ENCODE peak calls at places on chromosomes 6 and 20, in four cellular contexts. F is fibroblast of pulmonary artery, K is NCI-H1105, P is frontal cortex. S is an unnamed sample.

GRCh38 chr20:14445310-14445709 is 107.9 kb upstream of the FLRT3 start:
- DNase-seq in F (peak), K (no peak), P (no peak), S (no peak)

GRCh38 chr6:21075986-21076385 is 517.6 kb upstream of the SOX4 start:
- DNase-seq in F (no peak), K (no peak), P (no peak), S (no peak)

GRCh38 chr6:26223677-26224546 is 136.7 kb downstream of the HFE start:
- DNase-seq in F (peak), K (peak), P (no peak), S (peak)

GRCh38 chr6:56604186-56604585 is 38.5 kb downstream of the DST start:
- DNase-seq in F (no peak), K (no peak), P (no peak), S (no peak)

GRCh38 chr6:43283905-43284304 is 14.2 kb upstream of the SLC22A7 start:
- DNase-seq in F (no peak), K (no peak), P (no peak), S (no peak)

GRCh38 chr20:19361801-19362200 is 149.4 kb downstream of the SLC24A3 start:
- DNase-seq in F (no peak), K (no peak), P (no peak), S (no peak)

GRCh38 chr6:101391772-101392560 is 1.5 kb upstream of the GRIK2 start:
- DNase-seq in F (no peak), K (no peak), P (no peak), S (no peak)

GRCh38 chr6:144033816-144034540 is 25.9 kb upstream of the PLAGL1 start:
- DNase-seq in F (peak), K (no peak), P (no peak), S (no peak)

GRCh38 chr6:119627908-119628669 is 278.5 kb upstream of the MAN1A1 start:
- DNase-seq in F (peak), K (no peak), P (no peak), S (no peak)

GRCh38 chr6:81808834-81809598 is 56.5 kb upstream of the TENT5A start:
- DNase-seq in F (peak), K (peak), P (no peak), S (peak)

GRCh38 chr6:11731423-11731822 is 47.2 kb downstream of the ADTRP start:
- DNase-seq in F (no peak), K (no peak), P (no peak), S (no peak)

GRCh38 chr6:99611148-99611547 is 4.5 kb downstream of the PRDM13 start:
- DNase-seq in F (no peak), K (no peak), P (no peak), S (no peak)

GRCh38 chr6:56708810-56709597 is 66.3 kb upstream of the DST start:
- DNase-seq in F (peak), K (peak), P (no peak), S (no peak)

GRCh38 chr20:50416930-50417329 is 93.3 kb upstream of the PTPN1 start:
- DNase-seq in F (no peak), K (no peak), P (no peak), S (no peak)

GRCh38 chr6:15441215-15441868 is 195.5 kb downstream of the JARID2 start:
- DNase-seq in F (peak), K (peak), P (no peak), S (no peak)

GRCh38 chr6:44020148-44020547 is 107.1 kb downstream of the MRPL14 start:
- DNase-seq in F (no peak), K (no peak), P (no peak), S (no peak)

GRCh38 chr6:167696261-167696660 is 130.4 kb upstream of the AFDN start:
- DNase-seq in F (no peak), K (no peak), P (no peak), S (no peak)

GRCh38 chr6:62763125-62763524 is 448.1 kb upstream of the FKBP1C start:
- DNase-seq in F (no peak), K (no peak), P (no peak), S (no peak)

S was measured in aorta.